ENCODE peak calls at places on chromosomes 3 and 15, in nine cellular contexts. R is activated CD8-positive, alpha-beta T cell treated with anti-CD3 and anti-CD28 coated beads for 36 hours; K is heart left ventricle; F is AG04449; X is body of pancreas; W is neural crest cell; A is GM12865; Y is psoas muscle; Z is cardiac fibroblast. E is an unnamed sample.

GRCh38 chr3:45595364-45596154 is 1.0 kb downstream of the LIMD1 start:
- DNase-seq in R (no peak), K (peak; percentile 45), F (no peak), X (peak; percentile 51), W (no peak), A (peak; percentile 46), Y (peak; percentile 69), Z (peak; percentile 63), E (peak; percentile 43)

GRCh38 chr3:127720985-127721384 is 48.2 kb downstream of the ABTB1 start:
- DNase-seq in R (no peak), K (no peak), F (no peak), X (no peak), W (no peak), A (no peak), Y (no peak), Z (no peak), E (no peak)

GRCh38 chr3:39808467-39809180 is 785 bp upstream of the MYRIP start:
- DNase-seq in R (no peak), K (no peak), F (no peak), X (peak; percentile 61), W (peak; percentile 9), A (no peak), Y (no peak), Z (no peak), E (no peak)

GRCh38 chr3:13211605-13212210 is 138.5 kb upstream of the IQSEC1 start:
- DNase-seq in R (no peak), K (no peak), F (no peak), X (no peak), W (no peak), A (no peak), Y (no peak), Z (no peak), E (no peak)

GRCh38 chr3:178083906-178084823 is 452.1 kb upstream of the KCNMB2 start:
- DNase-seq in R (no peak), K (no peak), F (no peak), X (no peak), W (no peak), A (no peak), Y (no peak), Z (peak; percentile 62), E (no peak)

GRCh38 chr15:48373855-48374421 is 42.7 kb downstream of the DUT start:
- DNase-seq in R (no peak), K (no peak), F (no peak), X (no peak), W (no peak), A (no peak), Y (peak; percentile 56), Z (peak; percentile 91), E (no peak)

GRCh38 chr3:139611540-139611939 is 66.2 kb downstream of the NMNAT3 start:
- DNase-seq in R (no peak), K (no peak), F (no peak), X (no peak), W (no peak), A (no peak), Y (no peak), Z (no peak), E (no peak)

GRCh38 chr3:134652886-134653630 is 2.2 kb upstream of the KY start:
- DNase-seq in R (no peak), K (no peak), F (no peak), X (no peak), W (no peak), A (no peak), Y (no peak), Z (no peak), E (no peak)

GRCh38 chr3:142828703-142829304 is 60.1 kb downstream of the PCOLCE2 start:
- DNase-seq in R (peak; percentile 90), K (peak; percentile 67), F (peak; percentile 10), X (peak; percentile 89), W (peak; percentile 87), A (peak; percentile 83), Y (peak; percentile 81), Z (peak; percentile 88), E (peak; percentile 68)

GRCh38 chr15:88838667-88839066 is 35.4 kb downstream of the ACAN start:
- DNase-seq in R (no peak), K (no peak), F (no peak), X (no peak), W (no peak), A (no peak), Y (no peak), Z (no peak), E (no peak)

GRCh38 chr3:46492890-46493547 is 4.8 kb upstream of the RTP3 start:
- DNase-seq in R (no peak), K (peak; percentile 2), F (no peak), X (no peak), W (no peak), A (no peak), Y (no peak), Z (no peak), E (no peak)

GRCh38 chr15:33382491-33382890 is 71.7 kb downstream of the RYR3 start:
- DNase-seq in R (no peak), K (no peak), F (no peak), X (no peak), W (no peak), A (no peak), Y (no peak), Z (no peak), E (no peak)

GRCh38 chr15:65094294-65094995 is 17.9 kb downstream of the KBTBD13 start:
- DNase-seq in R (no peak), K (peak; percentile 52), F (no peak), X (no peak), W (no peak), A (no peak), Y (no peak), Z (peak; percentile 19), E (no peak)

GRCh38 chr3:56917740-56918568 is 116.2 kb upstream of the ARHGEF3 start:
- DNase-seq in R (peak; percentile 83), K (no peak), F (no peak), X (no peak), W (no peak), A (peak; percentile 88), Y (no peak), Z (no peak), E (peak; percentile 62)

GRCh38 chr3:21835266-21835665 is 84.3 kb upstream of the ZNF385D start:
- DNase-seq in R (no peak), K (no peak), F (no peak), X (no peak), W (no peak), A (no peak), Y (no peak), Z (peak; percentile 72), E (no peak)

GRCh38 chr15:68542771-68543544 is 35.8 kb upstream of the CORO2B start:
- DNase-seq in R (no peak), K (peak; percentile 71), F (peak; percentile 86), X (no peak), W (no peak), A (no peak), Y (no peak), Z (peak; percentile 91), E (no peak)

GRCh38 chr3:36993326-36994283 is at the start of gene MLH1:
- DNase-seq in R (peak; percentile 100), K (peak; percentile 95), F (peak; percentile 100), X (peak; percentile 95), W (peak; percentile 99), A (peak; percentile 100), Y (peak; percentile 94), Z (peak; percentile 100), E (peak; percentile 94)

GRCh38 chr3:119331661-119332060 is 37.5 kb downstream of the ARHGAP31 start:
- DNase-seq in R (no peak), K (no peak), F (no peak), X (no peak), W (no peak), A (no peak), Y (no peak), Z (peak; percentile 62), E (no peak)

GRCh38 chr15:31230630-31231485 is 95.8 kb upstream of the KLF13 start:
- DNase-seq in R (no peak), K (no peak), F (no peak), X (no peak), W (no peak), A (peak; percentile 98), Y (no peak), Z (no peak), E (peak; percentile 82)

GRCh38 chr3:161310649-161311423 is 60.5 kb downstream of the SPTSSB start:
- DNase-seq in R (peak; percentile 89), K (no peak), F (no peak), X (no peak), W (no peak), A (peak; percentile 76), Y (no peak), Z (no peak), E (peak; percentile 12)

DNA sequence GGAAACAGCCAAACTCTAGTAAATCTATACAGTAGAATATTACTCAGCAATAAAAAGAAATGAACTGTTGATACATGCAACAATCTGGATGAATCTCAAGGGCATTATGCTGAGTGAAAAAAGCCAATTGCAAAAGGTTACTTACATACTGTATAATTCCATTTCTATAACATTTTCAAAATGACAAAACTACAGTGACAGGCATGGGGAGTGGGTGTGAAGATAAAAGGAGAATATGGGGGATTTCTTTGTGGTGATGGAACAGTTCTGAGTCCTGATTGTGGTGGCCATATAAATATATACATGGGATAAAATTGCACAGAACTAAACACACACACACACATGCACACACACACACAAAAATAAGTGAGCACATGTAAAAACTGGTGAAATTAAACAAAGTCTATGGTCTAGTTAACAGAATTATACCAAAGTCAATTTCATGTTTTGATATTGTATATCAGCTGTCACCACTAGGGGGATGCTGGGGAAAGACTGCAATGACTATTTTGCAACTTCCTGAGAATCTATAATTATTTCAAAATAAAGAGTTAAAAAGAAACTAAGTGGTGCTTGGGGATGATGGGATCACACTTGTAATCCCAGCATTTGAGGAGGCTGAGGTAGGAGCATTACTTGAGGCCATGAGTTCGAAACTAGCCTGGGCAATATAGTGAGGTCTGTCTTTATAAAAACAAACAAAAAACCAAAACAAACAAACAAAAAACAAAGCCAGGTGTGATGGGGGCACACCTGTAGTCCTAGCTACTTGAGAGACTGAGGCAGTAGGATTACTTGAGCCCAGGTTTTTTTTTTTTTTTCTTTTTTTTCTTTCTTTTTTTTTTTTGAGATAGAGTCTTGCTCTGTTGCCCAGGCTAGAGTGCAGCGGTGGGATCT is 66.0 kb downstream of the SPTSSB start:
- DNase-seq in R (peak; percentile 20), K (no peak), F (no peak), X (no peak), W (no peak), A (peak; percentile 28), Y (no peak), Z (peak; percentile 53), E (peak; percentile 29)
- TF ChIP-seq CTCF in R (peak; percentile 86), K (peak; percentile 43), F (peak; percentile 40), X (peak; percentile 45), W (peak; percentile 76), A (peak; percentile 68), Y (peak; percentile 45), Z (peak; percentile 69), E (peak; percentile 50)

GRCh38 chr3:42601898-42602581 is 1.6 kb downstream of the NKTR start:
- DNase-seq in R (peak; percentile 26), K (no peak), F (no peak), X (no peak), W (no peak), A (peak; percentile 52), Y (no peak), Z (peak; percentile 21), E (no peak)
- TF ChIP-seq CTCF in R (peak; percentile 17), K (no peak), F (peak; percentile 32), X (no peak), W (peak; percentile 39), A (no peak), Y (no peak), Z (peak; percentile 1), E (peak; percentile 19)

GRCh38 chr15:40358492-40359353 is 704 bp downstream of the DISP2 start:
- DNase-seq in R (peak; percentile 39), K (no peak), F (no peak), X (peak; percentile 25), W (peak; percentile 24), A (peak; percentile 29), Y (no peak), Z (no peak), E (peak; percentile 46)
- TF ChIP-seq CTCF in R (no peak), K (no peak), F (no peak), X (no peak), W (no peak), A (no peak), Y (no peak), Z (peak; percentile 6), E (peak; percentile 24)

GRCh38 chr3:123361019-123361418 is 87.9 kb downstream of the ADCY5 start:
- DNase-seq in R (no peak), K (no peak), F (no peak), X (no peak), W (no peak), A (no peak), Y (no peak), Z (no peak), E (no peak)
- TF ChIP-seq CTCF in R (no peak), K (no peak), F (no peak), X (no peak), W (peak; percentile 21), A (no peak), Y (no peak), Z (no peak), E (no peak)